ENCODE peak calls at places on chromosome 4, in six cellular contexts. One of them, this sample, is unnamed.

GRCh38 chr4:39719804-39720580 is 22.1 kb downstream of the UBE2K start:
- DNase-seq in lower lobe of right lung: no peak
- DNase-seq in left lung: no peak
- DNase-seq in neuronal stem cell: no peak
- DNase-seq in thoracic aorta: no peak
- DNase-seq in aorta: no peak
- DNase-seq in this sample: no peak

GRCh38 chr4:55611358-55612059 is 19.5 kb upstream of the PDCL2 start:
- DNase-seq in lower lobe of right lung: no peak
- DNase-seq in thoracic aorta: no peak
- DNase-seq in left lung: no peak
- DNase-seq in aorta: no peak
- DNase-seq in neuronal stem cell: no peak
- DNase-seq in this sample: no peak

GRCh38 chr4:70651864-70652506 is 14.3 kb downstream of the JCHAIN start:
- DNase-seq in aorta: no peak
- DNase-seq in lower lobe of right lung: no peak
- DNase-seq in left lung: no peak
- DNase-seq in neuronal stem cell: peak; percentile 1
- DNase-seq in thoracic aorta: no peak
- DNase-seq in this sample: no peak

GRCh38 chr4:100898844-100899243 is 381.0 kb upstream of the EMCN start:
- DNase-seq in aorta: no peak
- DNase-seq in lower lobe of right lung: no peak
- DNase-seq in left lung: no peak
- DNase-seq in neuronal stem cell: no peak
- DNase-seq in thoracic aorta: no peak
- DNase-seq in this sample: no peak

GRCh38 chr4:182880387-182881356 is 36.5 kb downstream of the DCTD start:
- DNase-seq in thoracic aorta: no peak
- DNase-seq in neuronal stem cell: no peak
- DNase-seq in left lung: no peak
- DNase-seq in lower lobe of right lung: no peak
- DNase-seq in aorta: no peak
- DNase-seq in this sample: no peak

GRCh38 chr4:5165419-5166369 is 114.4 kb downstream of the STK32B start:
- DNase-seq in lower lobe of right lung: no peak
- DNase-seq in thoracic aorta: no peak
- DNase-seq in left lung: no peak
- DNase-seq in aorta: no peak
- DNase-seq in neuronal stem cell: no peak
- DNase-seq in this sample: no peak

GRCh38 chr4:173264245-173264959 is 69.8 kb downstream of the HMGB2 start:
- DNase-seq in neuronal stem cell: no peak
- DNase-seq in aorta: no peak
- DNase-seq in left lung: no peak
- DNase-seq in lower lobe of right lung: no peak
- DNase-seq in thoracic aorta: no peak
- DNase-seq in this sample: no peak

GRCh38 chr4:4655901-4656300 is 114.1 kb upstream of the STX18 start:
- DNase-seq in aorta: no peak
- DNase-seq in left lung: no peak
- DNase-seq in thoracic aorta: no peak
- DNase-seq in lower lobe of right lung: no peak
- DNase-seq in neuronal stem cell: no peak
- DNase-seq in this sample: no peak

GRCh38 chr4:140626982-140627381 is 58.2 kb upstream of the UCP1 start:
- DNase-seq in thoracic aorta: no peak
- DNase-seq in lower lobe of right lung: no peak
- DNase-seq in aorta: no peak
- DNase-seq in left lung: no peak
- DNase-seq in neuronal stem cell: no peak
- DNase-seq in this sample: no peak

GRCh38 chr4:16583764-16584163 is 314.7 kb downstream of the LDB2 start:
- DNase-seq in left lung: no peak
- DNase-seq in lower lobe of right lung: no peak
- DNase-seq in thoracic aorta: no peak
- DNase-seq in aorta: no peak
- DNase-seq in neuronal stem cell: no peak
- DNase-seq in this sample: no peak

GRCh38 chr4:125664091-125664767 is 349.5 kb downstream of the FAT4 start:
- DNase-seq in aorta: no peak
- DNase-seq in left lung: no peak
- DNase-seq in thoracic aorta: no peak
- DNase-seq in lower lobe of right lung: no peak
- DNase-seq in neuronal stem cell: no peak
- DNase-seq in this sample: no peak

GRCh38 chr4:25172964-25173917 is 13.0 kb upstream of the SEPSECS start:
- DNase-seq in left lung: no peak
- DNase-seq in aorta: peak; percentile 62
- DNase-seq in neuronal stem cell: no peak
- DNase-seq in thoracic aorta: peak; percentile 41
- DNase-seq in lower lobe of right lung: no peak
- DNase-seq in this sample: peak; percentile 56

GRCh38 chr4:186644316-186644638 is 79.4 kb downstream of the FAT1 start:
- DNase-seq in neuronal stem cell: no peak
- DNase-seq in left lung: no peak
- DNase-seq in aorta: no peak
- DNase-seq in thoracic aorta: no peak
- DNase-seq in lower lobe of right lung: no peak
- DNase-seq in this sample: no peak

GRCh38 chr4:26459054-26459755 is 31.1 kb downstream of the CCKAR start:
- DNase-seq in aorta: no peak
- DNase-seq in neuronal stem cell: peak; percentile 5
- DNase-seq in thoracic aorta: no peak
- DNase-seq in left lung: no peak
- DNase-seq in lower lobe of right lung: no peak
- DNase-seq in this sample: no peak

GRCh38 chr4:113449407-113449974 is 312.0 kb downstream of the CAMK2D start:
- DNase-seq in left lung: no peak
- DNase-seq in neuronal stem cell: no peak
- DNase-seq in aorta: no peak
- DNase-seq in thoracic aorta: no peak
- DNase-seq in lower lobe of right lung: no peak
- DNase-seq in this sample: no peak

GRCh38 chr4:16627999-16628398 is 270.4 kb downstream of the LDB2 start:
- DNase-seq in left lung: no peak
- DNase-seq in aorta: no peak
- DNase-seq in lower lobe of right lung: no peak
- DNase-seq in neuronal stem cell: no peak
- DNase-seq in thoracic aorta: no peak
- DNase-seq in this sample: no peak

GRCh38 chr4:147833741-147834140 is 101.9 kb downstream of the ARHGAP10 start:
- DNase-seq in lower lobe of right lung: no peak
- DNase-seq in aorta: no peak
- DNase-seq in neuronal stem cell: no peak
- DNase-seq in left lung: no peak
- DNase-seq in thoracic aorta: no peak
- DNase-seq in this sample: no peak

GRCh38 chr4:82811838-82812672 is 13.5 kb upstream of the SCD5 start:
- DNase-seq in lower lobe of right lung: no peak
- DNase-seq in aorta: no peak
- DNase-seq in thoracic aorta: no peak
- DNase-seq in neuronal stem cell: peak; percentile 57
- DNase-seq in left lung: no peak
- DNase-seq in this sample: no peak

GRCh38 chr4:23999714-24000113 is 109.9 kb upstream of the PPARGC1A start:
- DNase-seq in aorta: no peak
- DNase-seq in neuronal stem cell: no peak
- DNase-seq in thoracic aorta: no peak
- DNase-seq in lower lobe of right lung: no peak
- DNase-seq in left lung: no peak
- DNase-seq in this sample: no peak

GRCh38 chr4:3358660-3359059 is 65.8 kb downstream of the RGS12 start:
- DNase-seq in thoracic aorta: no peak
- DNase-seq in lower lobe of right lung: no peak
- DNase-seq in left lung: no peak
- DNase-seq in neuronal stem cell: no peak
- DNase-seq in aorta: no peak
- DNase-seq in this sample: no peak

GRCh38 chr4:164134388-164134787 is 619.5 kb upstream of the SMIM31 start:
- DNase-seq in lower lobe of right lung: no peak
- DNase-seq in left lung: no peak
- DNase-seq in thoracic aorta: no peak
- DNase-seq in neuronal stem cell: no peak
- DNase-seq in aorta: no peak
- DNase-seq in this sample: no peak

GRCh38 chr4:155423671-155424070 is 46.9 kb upstream of the MAP9 start:
- DNase-seq in neuronal stem cell: no peak
- DNase-seq in aorta: no peak
- DNase-seq in thoracic aorta: no peak
- DNase-seq in left lung: no peak
- DNase-seq in lower lobe of right lung: no peak
- DNase-seq in this sample: no peak

GRCh38 chr4:121939690-121940089 is 12.2 kb downstream of the TRPC3 start:
- DNase-seq in aorta: no peak
- DNase-seq in lower lobe of right lung: no peak
- DNase-seq in left lung: no peak
- DNase-seq in thoracic aorta: no peak
- DNase-seq in neuronal stem cell: no peak
- DNase-seq in this sample: no peak

GRCh38 chr4:88257726-88258125 is 26.6 kb downstream of the PPM1K start:
- DNase-seq in neuronal stem cell: no peak
- DNase-seq in aorta: no peak
- DNase-seq in thoracic aorta: no peak
- DNase-seq in left lung: no peak
- DNase-seq in lower lobe of right lung: no peak
- DNase-seq in this sample: no peak

GRCh38 chr4:37678624-37679023 is 7.6 kb downstream of the RELL1 start:
- DNase-seq in thoracic aorta: no peak
- DNase-seq in aorta: no peak
- DNase-seq in left lung: no peak
- DNase-seq in neuronal stem cell: no peak
- DNase-seq in lower lobe of right lung: no peak
- DNase-seq in this sample: no peak

DNA sequence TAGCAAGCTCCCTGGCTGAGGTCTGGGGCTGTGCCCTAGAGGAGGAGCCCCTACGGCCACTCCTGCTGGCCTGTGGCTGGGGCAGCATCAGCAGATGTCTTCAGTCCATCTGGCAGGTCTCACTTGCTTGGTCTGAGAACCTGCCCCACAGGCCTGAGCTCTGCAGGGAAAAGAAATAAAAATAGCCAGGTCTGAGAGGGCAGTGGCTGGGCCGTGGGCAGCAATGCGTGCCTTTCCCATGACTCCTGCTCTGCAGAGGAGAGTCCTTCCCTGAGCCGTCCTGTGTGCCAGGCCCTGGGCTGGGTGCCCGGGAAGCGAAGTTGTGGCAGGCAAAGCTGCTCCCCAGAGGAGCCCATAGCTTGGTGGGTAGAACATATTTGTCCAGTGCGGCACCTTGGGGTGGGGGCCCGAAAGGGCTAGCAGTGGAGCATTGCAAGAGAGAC is 11.3 kb upstream of the KIAA0232 start:
- DNase-seq in thoracic aorta: peak; percentile 86
- DNase-seq in neuronal stem cell: no peak
- DNase-seq in left lung: no peak
- DNase-seq in aorta: peak; percentile 93
- DNase-seq in lower lobe of right lung: peak; percentile 39
- DNase-seq in this sample: peak; percentile 97
- H3K27ac ChIP-seq in thoracic aorta: peak overlapping the region; percentile 85
- H3K27ac ChIP-seq in neuronal stem cell: no peak overlapping the region
- H3K27ac ChIP-seq in left lung: no peak overlapping the region
- H3K27ac ChIP-seq in aorta: peak overlapping the region; percentile 92
- H3K27ac ChIP-seq in lower lobe of right lung: no peak overlapping the region
- H3K27ac ChIP-seq in this sample: peak overlapping the region; percentile 81

GRCh38 chr4:150117629-150118028 is 39.4 kb downstream of the DCLK2 start:
- DNase-seq in thoracic aorta: no peak
- DNase-seq in neuronal stem cell: no peak
- DNase-seq in left lung: no peak
- DNase-seq in aorta: no peak
- DNase-seq in lower lobe of right lung: no peak
- DNase-seq in this sample: no peak
- H3K27ac ChIP-seq in thoracic aorta: peak overlapping the region; percentile 62
- H3K27ac ChIP-seq in neuronal stem cell: no peak overlapping the region
- H3K27ac ChIP-seq in left lung: no peak overlapping the region
- H3K27ac ChIP-seq in aorta: peak overlapping the region; percentile 65
- H3K27ac ChIP-seq in lower lobe of right lung: no peak overlapping the region
- H3K27ac ChIP-seq in this sample: peak overlapping the region; percentile 3

DNA sequence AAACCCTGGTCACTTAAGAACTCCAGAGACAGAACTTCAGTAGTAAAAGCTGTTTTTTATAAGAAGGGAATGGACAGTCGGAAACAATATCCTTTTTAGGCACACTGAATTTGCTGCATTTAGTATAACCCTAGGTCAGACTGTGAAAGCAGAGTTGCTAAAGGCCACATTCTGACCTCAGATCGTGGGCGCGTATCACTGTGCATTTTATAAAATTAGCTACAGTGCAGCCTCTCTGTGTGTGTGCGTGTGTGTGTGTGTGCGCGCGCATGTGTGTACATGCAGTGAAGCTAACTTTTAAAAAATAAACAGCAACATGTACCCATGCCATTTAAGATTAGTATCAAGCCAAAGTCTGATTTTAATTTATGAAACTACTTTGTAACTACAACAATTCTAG is 8.0 kb downstream of the ZNF827 start:
- DNase-seq in aorta: no peak
- DNase-seq in thoracic aorta: no peak
- DNase-seq in left lung: no peak
- DNase-seq in neuronal stem cell: no peak
- DNase-seq in lower lobe of right lung: no peak
- DNase-seq in this sample: no peak
- H3K27ac ChIP-seq in aorta: no peak overlapping the region
- H3K27ac ChIP-seq in thoracic aorta: no peak overlapping the region
- H3K27ac ChIP-seq in left lung: no peak overlapping the region
- H3K27ac ChIP-seq in neuronal stem cell: no peak overlapping the region
- H3K27ac ChIP-seq in lower lobe of right lung: no peak overlapping the region
- H3K27ac ChIP-seq in this sample: peak overlapping the region; percentile 61

GRCh38 chr4:152299553-152299952 is 236.3 kb downstream of the FBXW7 start:
- DNase-seq in lower lobe of right lung: no peak
- DNase-seq in left lung: no peak
- DNase-seq in thoracic aorta: no peak
- DNase-seq in neuronal stem cell: no peak
- DNase-seq in aorta: no peak
- DNase-seq in this sample: no peak
- H3K27ac ChIP-seq in lower lobe of right lung: no peak overlapping the region
- H3K27ac ChIP-seq in left lung: no peak overlapping the region
- H3K27ac ChIP-seq in thoracic aorta: no peak overlapping the region
- H3K27ac ChIP-seq in neuronal stem cell: no peak overlapping the region
- H3K27ac ChIP-seq in aorta: no peak overlapping the region
- H3K27ac ChIP-seq in this sample: no peak overlapping the region

GRCh38 chr4:168914095-168914494 is 96.0 kb downstream of the CBR4 start:
- DNase-seq in lower lobe of right lung: no peak
- DNase-seq in left lung: no peak
- DNase-seq in aorta: no peak
- DNase-seq in neuronal stem cell: no peak
- DNase-seq in thoracic aorta: no peak
- DNase-seq in this sample: no peak
- H3K27ac ChIP-seq in lower lobe of right lung: no peak overlapping the region
- H3K27ac ChIP-seq in left lung: no peak overlapping the region
- H3K27ac ChIP-seq in aorta: no peak overlapping the region
- H3K27ac ChIP-seq in neuronal stem cell: no peak overlapping the region
- H3K27ac ChIP-seq in thoracic aorta: no peak overlapping the region
- H3K27ac ChIP-seq in this sample: peak overlapping the region; percentile 25

GRCh38 chr4:85787133-85787532 is 312.2 kb downstream of the ARHGAP24 start:
- DNase-seq in lower lobe of right lung: no peak
- DNase-seq in neuronal stem cell: no peak
- DNase-seq in left lung: no peak
- DNase-seq in aorta: no peak
- DNase-seq in thoracic aorta: no peak
- DNase-seq in this sample: no peak
- H3K27ac ChIP-seq in lower lobe of right lung: no peak overlapping the region
- H3K27ac ChIP-seq in neuronal stem cell: no peak overlapping the region
- H3K27ac ChIP-seq in left lung: peak overlapping the region; percentile 17
- H3K27ac ChIP-seq in aorta: no peak overlapping the region
- H3K27ac ChIP-seq in thoracic aorta: peak overlapping the region; percentile 20
- H3K27ac ChIP-seq in this sample: peak overlapping the region; percentile 35